ENCODE peak calls at places on chromosomes 13 and 19, in ten cellular contexts. W is thoracic aorta; Y is mucosa of descending colon; F is CD4-positive, alpha-beta memory T cell; L is testis; T is body of pancreas; P is IMR-90; G is cardiac muscle cell; N is naive thymus-derived CD4-positive, alpha-beta T cell; M is tibial artery. Q is an unnamed sample. For H3K4me1, the result is how much of the 10 kb centered on the place peaks cover.

GRCh38 chr19:3696660-3696995 is 3.6 kb downstream of the PIP5K1C start:
- DNase-seq in M (no peak), P (no peak), F (no peak), Y (no peak), L (no peak), W (no peak), T (no peak), N (no peak), G (no peak), Q (no peak)

GRCh38 chr19:13652810-13653590 is 111.3 kb upstream of the MRI1 start:
- DNase-seq in Y (no peak), W (no peak), T (no peak), M (no peak), F (peak), G (no peak), L (no peak), P (no peak), N (no peak), Q (no peak)

GRCh38 chr13:110301606-110302131 is 5.3 kb downstream of the COL4A1 start:
- DNase-seq in L (no peak), N (no peak), W (no peak), F (no peak), T (no peak), Y (no peak), G (peak), M (no peak), P (peak), Q (no peak)

GRCh38 chr13:22110368-22110767 is 439.5 kb downstream of the FGF9 start:
- DNase-seq in G (no peak), P (no peak), F (no peak), T (peak), W (peak), N (no peak), M (peak), L (no peak), Y (no peak), Q (no peak)

GRCh38 chr13:109126973-109127615 is 497.7 kb downstream of the MYO16 start:
- DNase-seq in F (no peak), T (no peak), P (no peak), G (no peak), Y (no peak), M (no peak), L (no peak), N (no peak), W (no peak), Q (no peak)

GRCh38 chr13:39463611-39464010 is 139.4 kb downstream of the LHFPL6 start:
- DNase-seq in Y (no peak), L (no peak), T (no peak), N (no peak), M (no peak), P (no peak), G (no peak), F (no peak), W (no peak), Q (no peak)

GRCh38 chr13:29125934-29126424 is 305.8 kb downstream of the MTUS2 start:
- DNase-seq in Y (no peak), L (no peak), W (no peak), T (no peak), G (no peak), N (no peak), F (peak), M (no peak), P (no peak), Q (no peak)

GRCh38 chr13:49020940-49021548 is 45.3 kb downstream of the FNDC3A start:
- DNase-seq in P (no peak), F (no peak), W (no peak), N (no peak), T (no peak), M (no peak), L (no peak), Y (no peak), G (peak), Q (no peak)

GRCh38 chr19:52007436-52007804 is 591 bp downstream of the ZNF615 start:
- DNase-seq in F (no peak), W (no peak), L (peak), Y (peak), N (no peak), T (peak), G (peak), P (no peak), M (no peak), Q (no peak)

GRCh38 chr19:3899531-3900294 is 19.2 kb downstream of the ATCAY start:
- DNase-seq in W (peak), P (no peak), F (no peak), L (peak), M (peak), G (no peak), Y (no peak), T (no peak), N (no peak), Q (no peak)

GRCh38 chr19:56101746-56102535 is 19.2 kb downstream of the ZNF787 start:
- DNase-seq in N (no peak), L (no peak), M (no peak), Y (no peak), G (no peak), T (no peak), W (no peak), F (no peak), P (no peak), Q (no peak)

GRCh38 chr19:56103027-56103614 is 18.0 kb downstream of the ZNF787 start:
- DNase-seq in P (no peak), W (no peak), T (no peak), F (no peak), N (no peak), L (no peak), Y (no peak), M (no peak), G (no peak), Q (no peak)

GRCh38 chr19:56099638-56100539 is 21.2 kb downstream of the ZNF787 start:
- DNase-seq in L (no peak), N (no peak), Y (no peak), W (no peak), P (no peak), T (no peak), G (no peak), M (no peak), F (no peak), Q (no peak)

GRCh38 chr19:56098731-56099577 is 22.1 kb downstream of the ZNF787 start:
- DNase-seq in G (no peak), M (no peak), L (no peak), P (no peak), F (no peak), W (no peak), T (no peak), Y (no peak), N (no peak), Q (no peak)

DNA sequence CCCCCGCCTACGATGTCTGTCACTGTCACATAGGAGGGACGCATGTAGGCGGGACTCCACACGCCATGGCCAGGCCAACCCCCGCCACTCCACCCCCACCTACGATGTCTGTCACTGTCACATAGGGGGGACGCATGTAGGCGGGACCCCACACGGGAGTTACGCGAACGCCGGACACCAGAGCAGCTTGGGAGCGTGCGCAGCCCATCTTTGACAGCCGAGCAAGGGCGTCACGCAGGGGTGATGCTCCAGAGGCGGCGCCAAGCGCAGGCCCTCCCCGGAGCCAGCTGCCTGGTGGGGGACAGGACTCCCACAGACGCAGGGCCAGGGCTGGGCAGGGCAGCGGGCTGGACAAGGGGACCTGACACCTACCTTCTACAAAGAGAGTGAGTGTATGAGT is 20.0 kb downstream of the ZNF787 start:
- DNase-seq in F (no peak), Y (no peak), M (no peak), W (no peak), T (no peak), G (no peak), N (no peak), P (no peak), L (no peak), Q (no peak)
- H3K4me3 ChIP-seq in F (no peak), Y (no peak), M (no peak), W (no peak), T (no peak), G (no peak), N (no peak), P (no peak), L (no peak), Q (no peak)

GRCh38 chr13:106524108-106524507 is 11.4 kb downstream of the EFNB2 start:
- DNase-seq in N (no peak), P (no peak), F (no peak), G (no peak), L (no peak), T (no peak), M (no peak), W (no peak), Y (no peak), Q (no peak)
- H3K4me1 ChIP-seq in N (under half), P (under half), F (under half), G (under half), L (under half), T (under half), M (under half), W (under half), Y (under half), Q (under half)

GRCh38 chr13:42378383-42378780 is 106.4 kb downstream of the AKAP11 start:
- DNase-seq in Y (no peak), G (no peak), W (no peak), L (no peak), N (no peak), M (no peak), P (no peak), F (no peak), T (no peak), Q (no peak)

GRCh38 chr13:42384265-42384664 is 112.3 kb downstream of the AKAP11 start:
- DNase-seq in P (no peak), M (no peak), L (no peak), N (no peak), G (no peak), Y (no peak), F (no peak), W (no peak), T (no peak), Q (no peak)

GRCh38 chr13:42379241-42379640 is 107.3 kb downstream of the AKAP11 start:
- DNase-seq in G (no peak), T (no peak), M (no peak), P (no peak), N (no peak), L (no peak), W (no peak), F (no peak), Y (no peak), Q (no peak)

GRCh38 chr13:42380420-42381164 is 108.6 kb downstream of the AKAP11 start:
- DNase-seq in Y (no peak), L (no peak), T (no peak), F (no peak), G (no peak), N (no peak), M (no peak), W (no peak), P (no peak), Q (no peak)

DNA sequence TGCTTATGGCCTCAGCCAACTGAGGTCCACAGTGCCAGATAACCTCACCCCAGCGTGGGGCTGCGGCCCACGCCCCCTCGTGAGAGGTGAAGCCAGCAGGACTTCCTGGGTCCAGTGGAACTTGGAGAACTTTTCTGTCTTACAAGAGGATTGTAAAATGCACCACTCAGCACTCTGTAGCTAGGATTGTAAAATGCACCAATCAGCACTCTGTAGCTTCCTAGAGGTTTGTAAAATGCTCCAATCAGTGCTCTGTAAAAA is 109.1 kb downstream of the AKAP11 start:
- DNase-seq in M (no peak), G (no peak), P (no peak), Y (no peak), N (no peak), T (no peak), F (no peak), L (no peak), W (no peak), Q (no peak)
- H3K4me3 ChIP-seq in M (no peak), G (no peak), P (no peak), Y (no peak), N (no peak), T (no peak), F (no peak), L (peak), W (no peak), Q (no peak)

DNA sequence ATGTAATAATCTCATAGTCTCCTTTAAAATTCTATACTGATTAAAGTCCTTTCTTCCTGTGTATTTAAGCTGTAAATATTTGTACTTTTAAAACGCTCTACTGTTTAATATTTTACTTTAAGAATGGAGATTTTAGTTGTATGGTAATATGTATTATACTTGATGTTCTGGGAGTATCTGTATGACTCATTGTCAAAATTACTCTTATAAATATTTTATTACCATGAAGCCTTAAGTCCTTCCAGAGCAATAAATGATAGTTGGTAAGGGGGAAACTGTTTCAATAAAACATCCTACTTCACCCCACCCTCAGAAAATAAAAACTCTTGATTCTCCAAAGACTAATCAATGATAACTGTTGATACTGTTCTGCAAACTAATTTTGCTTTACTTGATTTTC is 6.4 kb downstream of the PCDH9 start:
- DNase-seq in G (no peak), T (no peak), Y (no peak), F (no peak), W (no peak), L (no peak), P (peak), N (no peak), M (no peak), Q (no peak)
- H3K4me1 ChIP-seq in G (under half), T (under half), Y (under half), F (under half), W (under half), L (under half), P (under half), N (under half), M (under half), Q (under half)